ENCODE peak calls at places on chromosomes 7 and 10, in ten cellular contexts. One of them, this sample, is unnamed.

GRCh38 chr10:21602313-21602712 is 68.3 kb downstream of the MLLT10 start:
- DNase-seq in lower lobe of right lung: no peak
- DNase-seq in CD8-positive, alpha-beta T cell: no peak
- DNase-seq in fibroblast of mammary gland: no peak
- DNase-seq in Caco-2: no peak
- DNase-seq in thoracic aorta: no peak
- DNase-seq in fibroblast of lung: no peak
- DNase-seq in HFF-Myc: no peak
- DNase-seq in AG09309: no peak
- DNase-seq in tibial artery: no peak
- DNase-seq in this sample: no peak

GRCh38 chr7:122362473-122362872 is 57.9 kb upstream of the FEZF1 start:
- DNase-seq in CD8-positive, alpha-beta T cell: no peak
- DNase-seq in fibroblast of mammary gland: no peak
- DNase-seq in tibial artery: no peak
- DNase-seq in lower lobe of right lung: no peak
- DNase-seq in Caco-2: no peak
- DNase-seq in fibroblast of lung: no peak
- DNase-seq in thoracic aorta: no peak
- DNase-seq in HFF-Myc: no peak
- DNase-seq in AG09309: no peak
- DNase-seq in this sample: no peak

GRCh38 chr7:71239517-71239916 is 107.6 kb downstream of the GALNT17 start:
- DNase-seq in lower lobe of right lung: no peak
- DNase-seq in tibial artery: no peak
- DNase-seq in thoracic aorta: no peak
- DNase-seq in AG09309: no peak
- DNase-seq in CD8-positive, alpha-beta T cell: no peak
- DNase-seq in Caco-2: no peak
- DNase-seq in HFF-Myc: no peak
- DNase-seq in fibroblast of mammary gland: no peak
- DNase-seq in fibroblast of lung: no peak
- DNase-seq in this sample: no peak

GRCh38 chr7:121153995-121154394 is 165.5 kb downstream of the CPED1 start:
- DNase-seq in CD8-positive, alpha-beta T cell: no peak
- DNase-seq in thoracic aorta: no peak
- DNase-seq in Caco-2: no peak
- DNase-seq in AG09309: peak; percentile 35
- DNase-seq in HFF-Myc: peak; percentile 5
- DNase-seq in fibroblast of mammary gland: peak; percentile 19
- DNase-seq in lower lobe of right lung: no peak
- DNase-seq in fibroblast of lung: peak; percentile 12
- DNase-seq in tibial artery: no peak
- DNase-seq in this sample: no peak

GRCh38 chr10:21336476-21337170 is 188.9 kb downstream of the SKIDA1 start:
- DNase-seq in HFF-Myc: peak; percentile 91
- DNase-seq in Caco-2: peak; percentile 94
- DNase-seq in fibroblast of mammary gland: peak; percentile 97
- DNase-seq in fibroblast of lung: peak; percentile 96
- DNase-seq in tibial artery: peak; percentile 52
- DNase-seq in CD8-positive, alpha-beta T cell: no peak
- DNase-seq in thoracic aorta: peak; percentile 16
- DNase-seq in lower lobe of right lung: no peak
- DNase-seq in AG09309: peak; percentile 74
- DNase-seq in this sample: peak; percentile 92

GRCh38 chr10:70331486-70332268 is 47.9 kb upstream of the NPFFR1 start:
- DNase-seq in CD8-positive, alpha-beta T cell: no peak
- DNase-seq in thoracic aorta: peak; percentile 33
- DNase-seq in lower lobe of right lung: no peak
- DNase-seq in tibial artery: peak; percentile 52
- DNase-seq in Caco-2: no peak
- DNase-seq in fibroblast of lung: peak; percentile 97
- DNase-seq in fibroblast of mammary gland: peak; percentile 97
- DNase-seq in HFF-Myc: peak; percentile 98
- DNase-seq in AG09309: peak; percentile 80
- DNase-seq in this sample: peak; percentile 95

GRCh38 chr10:87657370-87657769 is 2.3 kb upstream of the PAPSS2 start:
- DNase-seq in HFF-Myc: no peak
- DNase-seq in Caco-2: no peak
- DNase-seq in tibial artery: peak; percentile 79
- DNase-seq in fibroblast of mammary gland: peak; percentile 77
- DNase-seq in AG09309: no peak
- DNase-seq in lower lobe of right lung: no peak
- DNase-seq in CD8-positive, alpha-beta T cell: no peak
- DNase-seq in fibroblast of lung: peak; percentile 86
- DNase-seq in thoracic aorta: no peak
- DNase-seq in this sample: no peak

GRCh38 chr10:114998993-114999392 is 61.0 kb downstream of the TRUB1 start:
- DNase-seq in CD8-positive, alpha-beta T cell: no peak
- DNase-seq in HFF-Myc: no peak
- DNase-seq in lower lobe of right lung: no peak
- DNase-seq in tibial artery: no peak
- DNase-seq in Caco-2: no peak
- DNase-seq in thoracic aorta: no peak
- DNase-seq in AG09309: no peak
- DNase-seq in fibroblast of lung: no peak
- DNase-seq in fibroblast of mammary gland: no peak
- DNase-seq in this sample: no peak

GRCh38 chr7:87148332-87148955 is 3.8 kb upstream of the DMTF1 start:
- DNase-seq in thoracic aorta: no peak
- DNase-seq in CD8-positive, alpha-beta T cell: no peak
- DNase-seq in fibroblast of lung: peak; percentile 67
- DNase-seq in fibroblast of mammary gland: peak; percentile 59
- DNase-seq in tibial artery: no peak
- DNase-seq in Caco-2: no peak
- DNase-seq in HFF-Myc: no peak
- DNase-seq in lower lobe of right lung: no peak
- DNase-seq in AG09309: no peak
- DNase-seq in this sample: no peak

GRCh38 chr10:62426086-62426485 is 51.9 kb downstream of the ZNF365 start:
- DNase-seq in thoracic aorta: no peak
- DNase-seq in fibroblast of lung: no peak
- DNase-seq in tibial artery: no peak
- DNase-seq in fibroblast of mammary gland: peak; percentile 45
- DNase-seq in CD8-positive, alpha-beta T cell: no peak
- DNase-seq in lower lobe of right lung: no peak
- DNase-seq in AG09309: no peak
- DNase-seq in Caco-2: no peak
- DNase-seq in HFF-Myc: peak; percentile 20
- DNase-seq in this sample: no peak

GRCh38 chr7:44283381-44284211 is 41.8 kb downstream of the CAMK2B start:
- DNase-seq in AG09309: no peak
- DNase-seq in lower lobe of right lung: peak; percentile 25
- DNase-seq in tibial artery: peak; percentile 8
- DNase-seq in thoracic aorta: no peak
- DNase-seq in HFF-Myc: no peak
- DNase-seq in fibroblast of lung: no peak
- DNase-seq in fibroblast of mammary gland: no peak
- DNase-seq in CD8-positive, alpha-beta T cell: no peak
- DNase-seq in Caco-2: peak; percentile 25
- DNase-seq in this sample: no peak

GRCh38 chr10:6037422-6037821 is 24.7 kb downstream of the IL2RA start:
- DNase-seq in tibial artery: no peak
- DNase-seq in CD8-positive, alpha-beta T cell: no peak
- DNase-seq in Caco-2: no peak
- DNase-seq in HFF-Myc: no peak
- DNase-seq in AG09309: no peak
- DNase-seq in fibroblast of lung: no peak
- DNase-seq in thoracic aorta: no peak
- DNase-seq in lower lobe of right lung: no peak
- DNase-seq in fibroblast of mammary gland: no peak
- DNase-seq in this sample: no peak

GRCh38 chr7:88337556-88337955 is 30.9 kb upstream of the STEAP4 start:
- DNase-seq in lower lobe of right lung: no peak
- DNase-seq in CD8-positive, alpha-beta T cell: no peak
- DNase-seq in thoracic aorta: no peak
- DNase-seq in fibroblast of lung: peak; percentile 20
- DNase-seq in fibroblast of mammary gland: peak; percentile 88
- DNase-seq in AG09309: no peak
- DNase-seq in tibial artery: no peak
- DNase-seq in HFF-Myc: no peak
- DNase-seq in Caco-2: no peak
- DNase-seq in this sample: no peak

GRCh38 chr10:71818674-71819260 is 32.3 kb downstream of the PSAP start:
- DNase-seq in AG09309: no peak
- DNase-seq in lower lobe of right lung: no peak
- DNase-seq in HFF-Myc: no peak
- DNase-seq in thoracic aorta: no peak
- DNase-seq in fibroblast of lung: no peak
- DNase-seq in Caco-2: no peak
- DNase-seq in tibial artery: no peak
- DNase-seq in fibroblast of mammary gland: no peak
- DNase-seq in CD8-positive, alpha-beta T cell: no peak
- DNase-seq in this sample: no peak

GRCh38 chr7:113197274-113197673 is 78.9 kb upstream of the SMIM30 start:
- DNase-seq in thoracic aorta: no peak
- DNase-seq in Caco-2: no peak
- DNase-seq in tibial artery: no peak
- DNase-seq in AG09309: peak; percentile 43
- DNase-seq in lower lobe of right lung: no peak
- DNase-seq in HFF-Myc: peak; percentile 10
- DNase-seq in fibroblast of mammary gland: peak; percentile 85
- DNase-seq in CD8-positive, alpha-beta T cell: no peak
- DNase-seq in fibroblast of lung: peak; percentile 84
- DNase-seq in this sample: peak; percentile 56

GRCh38 chr7:112422842-112423496 is 27.3 kb upstream of the IFRD1 start:
- DNase-seq in Caco-2: peak; percentile 91
- DNase-seq in lower lobe of right lung: peak; percentile 73
- DNase-seq in CD8-positive, alpha-beta T cell: no peak
- DNase-seq in HFF-Myc: peak; percentile 79
- DNase-seq in fibroblast of lung: peak; percentile 81
- DNase-seq in thoracic aorta: peak; percentile 61
- DNase-seq in AG09309: peak; percentile 82
- DNase-seq in fibroblast of mammary gland: peak; percentile 92
- DNase-seq in tibial artery: peak; percentile 82
- DNase-seq in this sample: peak; percentile 74

GRCh38 chr7:143390773-143391114 is 9.6 kb downstream of the ZYX start:
- DNase-seq in CD8-positive, alpha-beta T cell: no peak
- DNase-seq in fibroblast of lung: no peak
- DNase-seq in AG09309: no peak
- DNase-seq in HFF-Myc: no peak
- DNase-seq in fibroblast of mammary gland: no peak
- DNase-seq in lower lobe of right lung: no peak
- DNase-seq in thoracic aorta: no peak
- DNase-seq in tibial artery: no peak
- DNase-seq in Caco-2: no peak
- DNase-seq in this sample: no peak

DNA sequence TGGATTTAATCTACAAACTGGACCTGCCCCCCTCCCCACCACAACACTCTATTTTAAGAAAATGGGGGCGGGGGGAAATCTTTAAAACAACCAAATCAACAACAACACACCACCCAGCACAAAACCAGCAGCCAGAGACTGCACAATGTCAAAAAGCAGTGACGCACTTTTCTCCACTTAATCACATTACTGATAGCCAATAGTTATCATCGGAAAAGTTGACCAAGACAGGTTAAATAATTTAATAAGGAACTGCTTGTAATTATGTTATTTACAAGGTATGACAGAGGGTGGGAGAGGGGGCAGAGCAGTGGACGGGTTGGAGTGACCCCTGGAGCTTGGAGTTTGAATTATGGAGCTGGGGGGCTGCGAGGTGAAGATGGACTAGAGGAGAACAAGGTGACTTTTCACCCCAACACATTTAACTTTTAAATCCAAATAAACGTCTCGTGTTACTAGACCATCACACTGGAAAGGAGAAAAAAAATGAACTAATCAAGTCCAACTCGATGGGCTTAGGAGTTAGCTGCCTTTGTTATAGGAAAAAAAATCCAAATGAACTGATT is 2.7 kb downstream of the EBF3 start:
- DNase-seq in thoracic aorta: no peak
- DNase-seq in tibial artery: no peak
- DNase-seq in Caco-2: no peak
- DNase-seq in lower lobe of right lung: no peak
- DNase-seq in CD8-positive, alpha-beta T cell: no peak
- DNase-seq in fibroblast of mammary gland: peak; percentile 38
- DNase-seq in AG09309: no peak
- DNase-seq in HFF-Myc: no peak
- DNase-seq in fibroblast of lung: no peak
- DNase-seq in this sample: no peak
- H3K4me3 ChIP-seq in thoracic aorta: no peak overlapping the region
- H3K4me3 ChIP-seq in tibial artery: peak overlapping the region; percentile 44
- H3K4me3 ChIP-seq in Caco-2: no peak overlapping the region
- H3K4me3 ChIP-seq in lower lobe of right lung: no peak overlapping the region
- H3K4me3 ChIP-seq in CD8-positive, alpha-beta T cell: no peak overlapping the region
- H3K4me3 ChIP-seq in fibroblast of mammary gland: peak overlapping the region; percentile 10
- H3K4me3 ChIP-seq in AG09309: no peak overlapping the region
- H3K4me3 ChIP-seq in HFF-Myc: no peak overlapping the region
- H3K4me3 ChIP-seq in fibroblast of lung: no peak overlapping the region
- H3K4me3 ChIP-seq in this sample: no peak overlapping the region

DNA sequence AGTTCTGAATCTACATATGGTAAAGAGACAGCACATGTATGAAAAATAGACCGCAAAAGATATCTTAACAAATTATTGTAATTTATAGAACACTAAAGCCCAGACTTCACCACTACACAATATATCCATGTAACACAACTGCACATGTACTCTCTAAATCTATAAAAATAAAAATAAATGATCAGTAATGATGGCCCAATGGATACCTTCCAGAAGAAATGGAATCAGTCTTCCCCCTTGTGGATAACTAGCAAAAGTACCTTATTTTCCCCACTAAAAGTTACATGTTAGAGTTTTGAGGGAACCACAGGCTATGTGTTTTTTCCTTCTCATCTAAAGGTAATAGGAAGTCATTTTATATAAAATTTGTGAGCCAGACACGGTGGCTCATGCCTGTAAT is 25.7 kb downstream of the C7orf25 start:
- DNase-seq in tibial artery: no peak
- DNase-seq in Caco-2: no peak
- DNase-seq in fibroblast of lung: peak; percentile 44
- DNase-seq in CD8-positive, alpha-beta T cell: no peak
- DNase-seq in lower lobe of right lung: no peak
- DNase-seq in HFF-Myc: no peak
- DNase-seq in thoracic aorta: no peak
- DNase-seq in fibroblast of mammary gland: peak; percentile 32
- DNase-seq in AG09309: no peak
- DNase-seq in this sample: no peak
- TF ChIP-seq CTCF in tibial artery: no peak
- TF ChIP-seq CTCF in Caco-2: peak; percentile 36
- TF ChIP-seq CTCF in fibroblast of lung: peak; percentile 24
- TF ChIP-seq CTCF in CD8-positive, alpha-beta T cell: peak; percentile 13
- TF ChIP-seq CTCF in lower lobe of right lung: no peak
- TF ChIP-seq CTCF in HFF-Myc: no peak
- TF ChIP-seq CTCF in thoracic aorta: no peak
- TF ChIP-seq CTCF in fibroblast of mammary gland: peak; percentile 46
- TF ChIP-seq CTCF in AG09309: peak; percentile 42
- TF ChIP-seq CTCF in this sample: peak; percentile 41

GRCh38 chr7:20331231-20331880 is 656 bp downstream of the ITGB8 start:
- DNase-seq in fibroblast of lung: peak; percentile 36
- DNase-seq in tibial artery: peak; percentile 39
- DNase-seq in thoracic aorta: no peak
- DNase-seq in HFF-Myc: no peak
- DNase-seq in fibroblast of mammary gland: no peak
- DNase-seq in CD8-positive, alpha-beta T cell: no peak
- DNase-seq in lower lobe of right lung: peak; percentile 62
- DNase-seq in AG09309: no peak
- DNase-seq in Caco-2: peak; percentile 39
- DNase-seq in this sample: no peak
- H3K4me3 ChIP-seq in fibroblast of lung: peak overlapping the region; percentile 72
- H3K4me3 ChIP-seq in tibial artery: peak overlapping the region; percentile 85
- H3K4me3 ChIP-seq in thoracic aorta: peak overlapping the region; percentile 93
- H3K4me3 ChIP-seq in HFF-Myc: peak overlapping the region; percentile 61
- H3K4me3 ChIP-seq in fibroblast of mammary gland: peak overlapping the region; percentile 60
- H3K4me3 ChIP-seq in CD8-positive, alpha-beta T cell: no peak overlapping the region
- H3K4me3 ChIP-seq in lower lobe of right lung: peak overlapping the region; percentile 69
- H3K4me3 ChIP-seq in AG09309: peak overlapping the region; percentile 79
- H3K4me3 ChIP-seq in Caco-2: peak overlapping the region; percentile 91
- H3K4me3 ChIP-seq in this sample: peak overlapping the region; percentile 64

GRCh38 chr10:119045561-119045960 is 16.0 kb downstream of the NANOS1 start:
- DNase-seq in AG09309: no peak
- DNase-seq in thoracic aorta: no peak
- DNase-seq in HFF-Myc: no peak
- DNase-seq in Caco-2: no peak
- DNase-seq in tibial artery: no peak
- DNase-seq in lower lobe of right lung: no peak
- DNase-seq in fibroblast of lung: no peak
- DNase-seq in fibroblast of mammary gland: no peak
- DNase-seq in CD8-positive, alpha-beta T cell: no peak
- DNase-seq in this sample: no peak
- TF ChIP-seq CTCF in AG09309: no peak
- TF ChIP-seq CTCF in thoracic aorta: no peak
- TF ChIP-seq CTCF in HFF-Myc: no peak
- TF ChIP-seq CTCF in Caco-2: no peak
- TF ChIP-seq CTCF in tibial artery: no peak
- TF ChIP-seq CTCF in lower lobe of right lung: no peak
- TF ChIP-seq CTCF in fibroblast of lung: no peak
- TF ChIP-seq CTCF in fibroblast of mammary gland: no peak
- TF ChIP-seq CTCF in CD8-positive, alpha-beta T cell: no peak
- TF ChIP-seq CTCF in this sample: no peak

This sample was measured in retinal pigment epithelial cell.